ENCODE peak calls at places on chromosomes 5 and 9, in ten cellular contexts. A is neuronal stem cell; U is CD8-positive, alpha-beta T cell; I is SJSA1; F is hepatocyte; C is colonic mucosa; G is mesendoderm; N is neural progenitor cell; T is astrocyte; S is breast epithelium. X is an unnamed sample.

GRCh38 chr9:95032580-95033298 is 284.8 kb downstream of the FANCC start:
- DNase-seq in N (no peak), A (no peak), C (no peak), F (no peak), I (no peak), G (no peak), U (no peak), T (no peak), S (no peak), X (no peak)

GRCh38 chr5:175264406-175264805 is 179.6 kb downstream of the DRD1 start:
- DNase-seq in A (no peak), N (no peak), G (no peak), S (no peak), C (no peak), T (no peak), U (no peak), I (no peak), F (no peak), X (no peak)

GRCh38 chr9:131733601-131734061 is 6.2 kb downstream of the RAPGEF1 start:
- DNase-seq in U (no peak), C (peak; percentile 64), N (no peak), F (peak; percentile 79), A (no peak), T (peak; percentile 99), G (peak; percentile 89), S (peak; percentile 71), I (peak; percentile 89), X (peak; percentile 18)

GRCh38 chr5:179497636-179498365 is 52.6 kb upstream of the RUFY1 start:
- DNase-seq in F (no peak), N (no peak), S (no peak), A (no peak), U (no peak), G (no peak), I (no peak), C (no peak), T (no peak), X (no peak)

GRCh38 chr9:91654527-91654926 is 230.9 kb upstream of the NFIL3 start:
- DNase-seq in T (no peak), N (no peak), C (no peak), F (peak; percentile 31), G (peak; percentile 52), A (no peak), S (no peak), U (no peak), I (no peak), X (no peak)

GRCh38 chr5:179124853-179125788 is 64.9 kb downstream of the ZNF354C start:
- DNase-seq in S (no peak), A (no peak), C (no peak), G (no peak), U (no peak), T (no peak), N (no peak), F (no peak), I (no peak), X (no peak)

GRCh38 chr5:126920291-126920690 is 110.1 kb downstream of the MARCHF3 start:
- DNase-seq in A (no peak), F (no peak), S (no peak), G (no peak), T (peak; percentile 73), U (no peak), C (no peak), I (no peak), N (no peak), X (no peak)

GRCh38 chr9:120612218-120612617 is 32.3 kb upstream of the CDK5RAP2 start:
- DNase-seq in S (no peak), U (no peak), C (no peak), T (no peak), G (peak; percentile 52), N (peak; percentile 35), F (no peak), I (no peak), A (no peak), X (no peak)

GRCh38 chr9:99180662-99181061 is 41.1 kb downstream of the ALG2 start:
- DNase-seq in T (no peak), U (no peak), I (no peak), S (no peak), C (no peak), N (no peak), A (no peak), F (no peak), G (no peak), X (no peak)

GRCh38 chr9:83334320-83334719 is 203.9 kb downstream of the FRMD3 start:
- DNase-seq in F (peak; percentile 90), G (peak; percentile 69), C (peak; percentile 89), S (peak; percentile 63), U (peak; percentile 33), T (peak; percentile 26), N (peak; percentile 81), A (peak; percentile 75), I (peak; percentile 68), X (peak; percentile 66)

GRCh38 chr5:35087971-35088370 is 40.2 kb upstream of the AGXT2 start:
- DNase-seq in N (no peak), A (no peak), G (no peak), U (no peak), C (no peak), I (no peak), F (no peak), S (no peak), T (peak; percentile 42), X (no peak)

DNA sequence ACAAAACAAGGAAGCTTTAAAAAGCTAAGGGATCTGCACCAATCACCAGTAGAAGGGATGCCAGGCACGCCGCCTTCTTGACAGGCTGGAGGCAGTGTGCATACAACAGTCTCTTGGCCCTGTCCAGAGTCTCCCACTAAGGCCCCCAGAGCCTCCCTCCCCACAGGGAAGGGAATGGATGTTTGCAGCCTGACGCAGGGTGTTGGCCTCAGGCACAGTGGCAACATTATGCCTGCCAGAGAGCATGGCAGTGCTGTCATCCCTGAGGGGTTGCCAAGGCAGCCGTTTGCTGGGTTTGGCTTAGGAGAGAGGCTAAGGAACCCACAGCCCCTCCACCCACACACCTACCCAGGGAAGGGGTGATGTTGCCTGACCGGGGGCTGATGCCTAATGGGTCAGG is 4.8 kb downstream of the HBEGF start:
- DNase-seq in G (no peak), T (no peak), I (no peak), F (no peak), S (peak; percentile 38), U (no peak), C (no peak), N (no peak), A (no peak), X (no peak)
- H3K4me1 ChIP-seq in G (peaks cover 3% of the 10 kb centered on the region), T (peaks cover 50% of the 10 kb centered on the region), I (peaks cover 23% of the 10 kb centered on the region), F (peaks cover 12% of the 10 kb centered on the region), S (no peaks in the 10 kb centered on the region), U (peaks cover 23% of the 10 kb centered on the region), C (peaks cover 5% of the 10 kb centered on the region), N (no peaks in the 10 kb centered on the region), A (no peaks in the 10 kb centered on the region), X (peaks cover 24% of the 10 kb centered on the region)

DNA sequence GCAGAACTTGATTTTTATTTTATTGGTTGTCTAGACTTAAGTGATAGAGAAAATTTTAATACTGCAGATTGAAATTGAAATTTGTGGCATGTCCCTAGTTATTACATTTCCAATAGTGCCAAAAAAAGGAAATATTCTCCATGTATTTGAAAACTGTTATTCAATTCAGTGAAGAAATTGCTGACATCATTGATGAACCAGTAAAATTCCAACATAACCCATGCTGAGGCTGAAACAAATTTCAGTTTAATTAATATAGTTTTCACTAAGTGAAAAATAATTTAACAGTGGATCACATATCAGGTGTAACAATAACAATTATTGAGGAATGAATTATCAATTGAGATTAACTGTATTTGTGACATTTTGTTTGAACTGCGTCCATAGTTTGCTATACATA is 38.7 kb downstream of the LURAP1L start:
- DNase-seq in T (no peak), G (no peak), A (no peak), S (no peak), C (no peak), F (no peak), I (no peak), U (no peak), N (no peak), X (no peak)
- H3K27ac ChIP-seq in T (peak overlapping the region; percentile 99), G (no peak overlapping the region), A (no peak overlapping the region), S (no peak overlapping the region), C (peak overlapping the region; percentile 72), F (peak overlapping the region; percentile 95), I (peak overlapping the region; percentile 92), U (no peak overlapping the region), N (no peak overlapping the region), X (no peak overlapping the region)

GRCh38 chr5:77812926-77813589 is 36.9 kb upstream of the TBCA start:
- DNase-seq in F (peak; percentile 39), T (no peak), C (no peak), N (no peak), G (no peak), S (no peak), A (no peak), U (no peak), I (no peak), X (no peak)

GRCh38 chr5:77816686-77817085 is 40.5 kb upstream of the TBCA start:
- DNase-seq in F (no peak), S (no peak), C (no peak), T (no peak), U (no peak), A (no peak), N (no peak), I (no peak), G (no peak), X (no peak)
- H3K4me1 ChIP-seq in F (no peaks in the 10 kb centered on the region), S (no peaks in the 10 kb centered on the region), C (no peaks in the 10 kb centered on the region), T (no peaks in the 10 kb centered on the region), U (no peaks in the 10 kb centered on the region), A (no peaks in the 10 kb centered on the region), N (no peaks in the 10 kb centered on the region), I (no peaks in the 10 kb centered on the region), G (no peaks in the 10 kb centered on the region), X (no peaks in the 10 kb centered on the region)

GRCh38 chr5:56852228-56853000 is 37.1 kb downstream of the MAP3K1 start:
- DNase-seq in T (peak; percentile 56), C (no peak), A (no peak), I (peak; percentile 42), S (no peak), U (no peak), F (no peak), N (no peak), G (no peak), X (no peak)

GRCh38 chr5:56858777-56859442 is 43.6 kb downstream of the MAP3K1 start:
- DNase-seq in G (no peak), I (no peak), U (no peak), F (peak; percentile 20), T (no peak), A (no peak), N (no peak), S (no peak), C (no peak), X (no peak)

GRCh38 chr5:56853710-56854109 is 38.4 kb downstream of the MAP3K1 start:
- DNase-seq in A (no peak), N (no peak), I (no peak), S (no peak), U (no peak), F (no peak), G (no peak), C (no peak), T (no peak), X (no peak)

GRCh38 chr5:56854920-56855319 is 39.6 kb downstream of the MAP3K1 start:
- DNase-seq in C (no peak), A (no peak), S (no peak), U (no peak), F (no peak), G (no peak), N (no peak), T (no peak), I (no peak), X (no peak)

DNA sequence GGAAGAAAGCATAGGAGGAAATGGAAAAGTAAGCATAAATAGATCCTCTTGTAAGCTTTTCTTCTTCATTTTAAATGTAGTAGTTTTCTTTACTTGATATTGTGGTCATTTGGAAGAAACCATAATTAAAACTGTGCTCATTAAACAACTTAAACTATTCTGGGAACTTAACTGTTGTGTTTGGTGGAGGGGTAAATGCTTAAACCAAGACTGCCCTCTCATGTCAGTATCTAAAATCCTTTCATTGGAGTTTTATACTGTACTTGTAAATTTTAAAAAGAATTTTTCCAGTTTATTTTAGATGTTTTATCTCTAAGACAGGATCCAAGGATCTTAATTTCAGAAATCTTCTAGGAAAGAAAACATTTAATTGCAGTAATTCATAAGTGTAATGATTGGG is 41.4 kb downstream of the MAP3K1 start:
- DNase-seq in C (no peak), F (no peak), T (no peak), A (no peak), G (no peak), S (no peak), N (no peak), U (no peak), I (no peak), X (no peak)
- H3K27ac ChIP-seq in C (no peak overlapping the region), F (no peak overlapping the region), T (no peak overlapping the region), A (no peak overlapping the region), G (no peak overlapping the region), S (no peak overlapping the region), N (no peak overlapping the region), U (no peak overlapping the region), I (no peak overlapping the region), X (no peak overlapping the region)